ENCODE peak calls at places on chromosomes 4 and X, in five cellular contexts. X, W, Z, F and M are unnamed samples.

GRCh38 chr4:1768367-1769034 is 24.6 kb upstream of the FGFR3 start:
- DNase-seq in X (no peak), W (no peak), Z (no peak), F (no peak), M (no peak)

GRCh38 chr4:153947124-153947523 is 158.2 kb upstream of the SFRP2 start:
- DNase-seq in X (no peak), W (no peak), Z (no peak), F (no peak), M (no peak)

GRCh38 chr4:20284990-20285389 is 33.3 kb downstream of the SLIT2 start:
- DNase-seq in X (no peak), W (no peak), Z (no peak), F (no peak), M (no peak)

GRCh38 chr4:53942712-53943111 is 121.7 kb downstream of the CHIC2 start:
- DNase-seq in X (no peak), W (no peak), Z (no peak), F (no peak), M (no peak)

GRCh38 chr4:113657834-113658233 is 103.7 kb downstream of the CAMK2D start:
- DNase-seq in X (no peak), W (no peak), Z (peak; percentile 39), F (no peak), M (no peak)

GRCh38 chrX:1487401-1487800 is 34.7 kb upstream of the ASMTL start:
- DNase-seq in X (peak; percentile 26), W (no peak), Z (no peak), F (no peak), M (peak; percentile 16)

GRCh38 chr4:138843611-138844010 is 172.0 kb upstream of the NOCT start:
- DNase-seq in X (no peak), W (no peak), Z (peak; percentile 48), F (no peak), M (no peak)

GRCh38 chrX:35115205-35115604 is 172.6 kb downstream of the FAM47B start:
- DNase-seq in X (no peak), W (peak; percentile 33), Z (no peak), F (no peak), M (no peak)

GRCh38 chr4:56871357-56871993 is 36.2 kb upstream of the REST start:
- DNase-seq in X (peak; percentile 67), W (peak; percentile 12), Z (no peak), F (no peak), M (no peak)

GRCh38 chr4:46656071-46656470 is 253.0 kb downstream of the COX7B2 start:
- DNase-seq in X (no peak), W (no peak), Z (no peak), F (no peak), M (no peak)

GRCh38 chr4:184472540-184473264 is 1.6 kb downstream of the IRF2 start:
- DNase-seq in X (peak; percentile 94), W (peak; percentile 63), Z (peak; percentile 55), F (peak; percentile 76), M (peak; percentile 70)

GRCh38 chr4:113587156-113587555 is 174.4 kb downstream of the CAMK2D start:
- DNase-seq in X (no peak), W (no peak), Z (no peak), F (no peak), M (no peak)

GRCh38 chrX:22800360-22800759 is 199.4 kb upstream of the DDX53 start:
- DNase-seq in X (no peak), W (peak; percentile 93), Z (peak; percentile 25), F (no peak), M (no peak)

GRCh38 chr4:105060628-105061027 is 86.0 kb upstream of the TET2 start:
- DNase-seq in X (no peak), W (peak; percentile 20), Z (no peak), F (peak; percentile 67), M (no peak)

GRCh38 chr4:40057540-40058091 is 966 bp downstream of the N4BP2 start:
- DNase-seq in X (peak; percentile 92), W (peak; percentile 97), Z (peak; percentile 97), F (peak; percentile 90), M (peak; percentile 19)

GRCh38 chr4:1477045-1477905 is 71.0 kb upstream of the NKX1-1 start:
- DNase-seq in X (peak; percentile 72), W (no peak), Z (no peak), F (no peak), M (peak; percentile 7)

GRCh38 chr4:67087897-67088296 is 457.4 kb downstream of the CENPC start:
- DNase-seq in X (peak; percentile 85), W (peak; percentile 24), Z (peak; percentile 5), F (peak; percentile 22), M (no peak)

GRCh38 chr4:87547016-87547708 is 18.0 kb upstream of the SPARCL1 start:
- DNase-seq in X (no peak), W (no peak), Z (no peak), F (no peak), M (no peak)

GRCh38 chrX:49060914-49061313 is 2.1 kb downstream of the CCDC120 start:
- DNase-seq in X (no peak), W (no peak), Z (no peak), F (no peak), M (no peak)

GRCh38 chr4:141102367-141102766 is 30.9 kb downstream of the RNF150 start:
- DNase-seq in X (no peak), W (peak; percentile 42), Z (peak; percentile 49), F (no peak), M (no peak)

GRCh38 chr4:15500721-15501120 is 31.0 kb downstream of the CC2D2A start:
- DNase-seq in X (no peak), W (no peak), Z (no peak), F (no peak), M (no peak)

DNA sequence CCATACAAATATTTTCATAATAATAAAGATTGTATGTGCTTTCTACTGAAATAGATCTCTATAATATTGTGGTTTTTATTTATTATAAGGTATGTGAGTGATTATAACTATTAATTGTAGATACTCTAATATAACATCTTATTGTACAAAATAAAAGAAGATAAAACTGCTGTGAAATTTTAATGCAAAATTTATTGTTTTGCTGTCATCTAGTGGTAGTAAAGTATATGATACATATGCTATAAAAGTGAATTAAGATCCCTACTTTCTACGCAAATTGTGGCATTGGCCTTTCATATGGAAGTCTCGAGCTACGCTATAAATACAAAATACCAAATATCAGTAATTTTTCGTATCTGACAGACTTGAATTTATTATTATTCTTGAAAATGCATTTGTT is 19.3 kb downstream of the YIPF7 start:
- DNase-seq in X (no peak), W (peak; percentile 1), Z (no peak), F (no peak), M (no peak)
- TF ChIP-seq CTCF in X (no peak), W (peak; percentile 31), Z (peak; percentile 39), F (no peak), M (no peak)

GRCh38 chr4:92303621-92304027 is at the start of gene GRID2:
- DNase-seq in X (no peak), W (peak; percentile 38), Z (peak; percentile 23), F (peak; percentile 17), M (no peak)
- TF ChIP-seq CTCF in X (no peak), W (peak; percentile 26), Z (no peak), F (no peak), M (no peak)

GRCh38 chr4:6591781-6592180 is 16.8 kb downstream of the MAN2B2 start:
- DNase-seq in X (no peak), W (no peak), Z (no peak), F (no peak), M (no peak)
- TF ChIP-seq CTCF in X (no peak), W (no peak), Z (no peak), F (no peak), M (no peak)

GRCh38 chr4:52588097-52588496 is 71.0 kb downstream of the USP46 start:
- DNase-seq in X (no peak), W (peak; percentile 23), Z (peak; percentile 11), F (peak; percentile 35), M (no peak)
- TF ChIP-seq CTCF in X (no peak), W (peak; percentile 52), Z (peak; percentile 23), F (peak; percentile 33), M (no peak)

GRCh38 chr4:27315625-27316024 is 455.0 kb downstream of the STIM2 start:
- DNase-seq in X (no peak), W (no peak), Z (no peak), F (no peak), M (no peak)

GRCh38 chr4:27316176-27316575 is 455.5 kb downstream of the STIM2 start:
- DNase-seq in X (no peak), W (no peak), Z (no peak), F (no peak), M (no peak)

GRCh38 chr4:27318740-27319139 is 458.1 kb downstream of the STIM2 start:
- DNase-seq in X (no peak), W (peak; percentile 35), Z (peak; percentile 14), F (peak; percentile 3), M (no peak)
- TF ChIP-seq CTCF in X (no peak), W (peak; percentile 40), Z (no peak), F (peak; percentile 17), M (no peak)

DNA sequence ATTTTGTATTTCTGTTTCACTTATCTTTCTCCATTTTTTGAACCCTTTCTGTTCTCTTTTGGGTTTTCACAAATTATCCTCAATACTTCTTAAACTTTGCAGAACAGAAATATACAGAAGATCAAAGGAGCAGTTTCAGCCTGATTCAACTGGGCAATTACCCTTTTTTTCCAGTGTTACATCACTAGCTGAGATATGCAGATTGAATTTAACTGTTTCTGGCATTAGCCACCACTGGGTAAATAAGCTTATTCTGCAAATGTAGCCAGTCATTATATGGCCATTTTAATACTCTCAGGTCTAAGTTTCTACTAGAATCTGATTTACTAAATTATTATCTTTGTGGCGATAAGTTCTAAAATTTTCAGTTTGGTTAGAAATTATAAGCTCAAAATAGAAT is 66.9 kb upstream of the GRID2 start:
- DNase-seq in X (no peak), W (peak; percentile 65), Z (no peak), F (no peak), M (no peak)
- TF ChIP-seq CTCF in X (no peak), W (no peak), Z (no peak), F (no peak), M (no peak)

GRCh38 chr4:155071962-155072361 is 136.5 kb upstream of the NPY2R start:
- DNase-seq in X (no peak), W (no peak), Z (no peak), F (no peak), M (no peak)

GRCh38 chr4:155077860-155078259 is 130.6 kb upstream of the NPY2R start:
- DNase-seq in X (no peak), W (no peak), Z (no peak), F (no peak), M (no peak)

GRCh38 chr4:155066871-155067270 is 141.6 kb upstream of the NPY2R start:
- DNase-seq in X (no peak), W (no peak), Z (no peak), F (no peak), M (no peak)

GRCh38 chr4:155073852-155074251 is 134.6 kb upstream of the NPY2R start:
- DNase-seq in X (no peak), W (peak; percentile 29), Z (no peak), F (no peak), M (no peak)

DNA sequence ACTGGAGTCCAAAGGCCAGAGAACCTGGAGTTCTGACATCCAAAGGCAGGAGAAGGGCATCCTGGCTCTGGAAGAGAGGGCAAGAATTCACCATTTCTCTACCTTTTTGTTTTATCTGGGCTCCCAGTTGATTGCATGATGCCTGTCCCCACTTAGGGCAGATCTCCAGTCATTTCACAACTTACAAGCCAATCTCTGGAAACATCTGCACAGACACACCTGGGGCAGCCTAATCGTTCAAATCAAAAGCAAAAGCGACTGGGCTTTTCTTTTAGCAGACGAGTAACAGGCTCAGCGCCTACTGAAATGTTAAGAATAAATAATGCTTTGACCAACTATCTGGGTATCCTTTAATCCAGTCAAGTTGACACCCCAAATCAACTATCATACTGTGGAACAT is 136.0 kb upstream of the NPY2R start:
- DNase-seq in X (no peak), W (no peak), Z (no peak), F (no peak), M (no peak)
- TF ChIP-seq CTCF in X (no peak), W (no peak), Z (no peak), F (no peak), M (no peak)